ENCODE peak calls at places on chromosomes 2 and 18, in four cellular contexts. N, B, H and V are unnamed samples.
A peak's percentile ranks its signal among the peaks of the same experiment; 100 is the strongest.

GRCh38 chr2:144351687-144352086 is 168.2 kb downstream of the ZEB2 start:
- DNase-seq in N (no peak), B (no peak), H (no peak), V (no peak)

GRCh38 chr2:111135910-111136297 is 15.2 kb downstream of the BCL2L11 start:
- DNase-seq in N (peak; percentile 29), B (no peak), H (peak; percentile 53), V (no peak)

GRCh38 chr2:196927318-196928225 is 1.1 kb upstream of the PGAP1 start:
- DNase-seq in N (peak; percentile 57), B (no peak), H (no peak), V (no peak)

GRCh38 chr18:7568426-7568825 is 1.3 kb downstream of the PTPRM start:
- DNase-seq in N (peak; percentile 33), B (no peak), H (no peak), V (no peak)

GRCh38 chr2:64234785-64235184 is 90.6 kb upstream of the PELI1 start:
- DNase-seq in N (no peak), B (no peak), H (no peak), V (no peak)

GRCh38 chr2:176997074-176997791 is 215.4 kb upstream of the HNRNPA3 start:
- DNase-seq in N (peak; percentile 80), B (peak; percentile 64), H (no peak), V (no peak)

GRCh38 chr18:13163167-13163927 is 55.2 kb upstream of the LDLRAD4 start:
- DNase-seq in N (no peak), B (no peak), H (no peak), V (no peak)

GRCh38 chr18:11137400-11137799 is 12.0 kb downstream of the PIEZO2 start:
- DNase-seq in N (no peak), B (no peak), H (no peak), V (no peak)

GRCh38 chr2:853203-853870 is 97.3 kb upstream of the SNTG2 start:
- DNase-seq in N (no peak), B (no peak), H (no peak), V (no peak)

GRCh38 chr2:196277002-196277401 is 105.6 kb upstream of the STK17B start:
- DNase-seq in N (no peak), B (no peak), H (no peak), V (no peak)

GRCh38 chr18:37535968-37536367 is 29.6 kb downstream of the CELF4 start:
- DNase-seq in N (no peak), B (no peak), H (no peak), V (no peak)

GRCh38 chr2:229701716-229702115 is 12.6 kb downstream of the DNER start:
- DNase-seq in N (no peak), B (no peak), H (no peak), V (no peak)

GRCh38 chr2:221334466-221334865 is 237.6 kb downstream of the EPHA4 start:
- DNase-seq in N (no peak), B (no peak), H (no peak), V (no peak)

GRCh38 chr2:43368483-43369385 is 142.3 kb upstream of the ZFP36L2 start:
- DNase-seq in N (no peak), B (no peak), H (no peak), V (no peak)

GRCh38 chr2:43363086-43363485 is 136.7 kb upstream of the ZFP36L2 start:
- DNase-seq in N (no peak), B (no peak), H (no peak), V (no peak)

GRCh38 chr2:43370146-43370545 is 143.7 kb upstream of the ZFP36L2 start:
- DNase-seq in N (no peak), B (no peak), H (no peak), V (no peak)

GRCh38 chr2:43370705-43371104 is 144.3 kb upstream of the ZFP36L2 start:
- DNase-seq in N (no peak), B (no peak), H (no peak), V (no peak)

DNA sequence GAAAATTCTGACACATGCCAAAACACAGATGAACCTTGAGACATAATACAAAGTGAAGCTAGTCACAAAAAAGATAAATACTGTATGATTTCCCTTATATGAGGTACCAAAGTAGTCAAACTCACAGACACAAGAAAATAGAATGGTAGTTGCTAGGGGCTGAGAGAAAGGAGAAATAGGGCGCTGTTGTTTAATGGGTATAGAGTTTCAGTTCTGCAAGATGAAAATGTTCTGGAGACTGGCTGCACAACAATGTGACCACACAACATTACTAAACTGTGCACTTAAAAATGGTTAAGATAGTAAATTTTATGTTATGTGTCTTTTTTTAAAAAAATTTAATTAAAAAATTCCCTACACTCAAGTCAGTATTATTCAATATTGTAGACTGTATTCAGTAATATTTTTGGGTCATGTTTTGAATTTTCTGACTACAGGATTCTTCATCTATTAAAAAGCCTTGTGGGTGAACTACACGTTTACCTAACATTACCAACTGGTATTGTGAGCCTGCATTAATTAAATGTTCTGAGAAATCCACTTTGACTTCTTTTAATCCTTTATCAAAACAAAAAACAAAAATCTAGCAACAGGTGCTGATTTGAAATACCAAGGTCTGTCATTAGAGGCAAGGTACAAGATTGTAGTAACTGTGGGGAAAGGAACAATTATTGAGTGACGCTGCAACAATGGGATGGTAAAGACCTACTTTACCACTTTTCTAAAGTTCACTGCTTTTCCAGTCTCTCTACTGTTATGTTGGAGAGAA is 140.8 kb upstream of the ZFP36L2 start:
- DNase-seq in N (no peak), B (no peak), H (no peak), V (no peak)
- TF ChIP-seq SUZ12 in N (no peak), B (no peak), H (no peak), V (no peak)

DNA sequence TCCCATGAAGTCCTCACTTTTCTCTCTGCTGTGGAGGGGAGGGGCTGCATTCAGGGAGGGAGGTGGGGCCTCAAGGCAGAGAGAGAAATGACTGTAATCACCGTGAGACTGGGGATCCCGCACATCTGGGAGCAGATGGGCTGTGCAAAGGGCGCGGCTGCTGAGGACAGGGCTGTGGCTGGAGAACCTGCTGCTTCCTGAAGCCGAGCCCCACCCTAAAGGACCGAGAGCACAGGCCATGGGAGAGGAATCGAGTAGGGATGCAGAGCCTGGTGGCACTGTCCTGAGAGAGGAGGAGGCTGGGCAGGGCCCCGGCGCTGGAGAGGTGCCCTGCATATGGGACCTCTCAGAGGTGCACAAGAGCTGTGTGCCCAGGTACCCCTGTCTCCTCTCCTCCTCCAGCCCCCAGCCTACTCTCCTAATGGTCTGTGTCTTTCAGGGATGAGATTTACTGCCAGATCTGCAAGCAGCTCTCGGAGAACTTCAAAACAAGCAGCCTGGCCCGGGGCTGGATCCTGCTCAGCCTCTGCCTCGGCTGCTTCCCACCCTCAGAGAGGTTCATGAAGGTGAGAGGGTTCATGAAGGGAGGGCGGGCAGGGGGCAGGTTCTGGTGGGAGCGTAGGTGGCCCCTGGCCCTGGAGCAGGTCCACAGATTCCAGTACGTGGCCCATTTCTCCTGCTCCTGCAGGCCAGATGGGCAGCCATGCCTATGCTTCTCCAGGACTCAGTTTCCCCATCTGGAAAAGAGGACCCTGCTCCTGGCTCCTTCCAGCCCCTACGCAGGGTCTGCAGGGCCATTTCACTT is 25.9 kb upstream of the GPR17 start:
- DNase-seq in N (no peak), B (no peak), H (peak; percentile 35), V (no peak)
- H3K4me1 ChIP-seq in N (no peaks in the 10 kb centered on the region), B (no peaks in the 10 kb centered on the region), H (no peaks in the 10 kb centered on the region), V (peaks cover 6% of the 10 kb centered on the region)

GRCh38 chr2:26537826-26538475 is 60.0 kb upstream of the OTOF start:
- DNase-seq in N (no peak), B (no peak), H (no peak), V (no peak)
- TF ChIP-seq SUZ12 in N (no peak), B (no peak), H (no peak), V (no peak)

DNA sequence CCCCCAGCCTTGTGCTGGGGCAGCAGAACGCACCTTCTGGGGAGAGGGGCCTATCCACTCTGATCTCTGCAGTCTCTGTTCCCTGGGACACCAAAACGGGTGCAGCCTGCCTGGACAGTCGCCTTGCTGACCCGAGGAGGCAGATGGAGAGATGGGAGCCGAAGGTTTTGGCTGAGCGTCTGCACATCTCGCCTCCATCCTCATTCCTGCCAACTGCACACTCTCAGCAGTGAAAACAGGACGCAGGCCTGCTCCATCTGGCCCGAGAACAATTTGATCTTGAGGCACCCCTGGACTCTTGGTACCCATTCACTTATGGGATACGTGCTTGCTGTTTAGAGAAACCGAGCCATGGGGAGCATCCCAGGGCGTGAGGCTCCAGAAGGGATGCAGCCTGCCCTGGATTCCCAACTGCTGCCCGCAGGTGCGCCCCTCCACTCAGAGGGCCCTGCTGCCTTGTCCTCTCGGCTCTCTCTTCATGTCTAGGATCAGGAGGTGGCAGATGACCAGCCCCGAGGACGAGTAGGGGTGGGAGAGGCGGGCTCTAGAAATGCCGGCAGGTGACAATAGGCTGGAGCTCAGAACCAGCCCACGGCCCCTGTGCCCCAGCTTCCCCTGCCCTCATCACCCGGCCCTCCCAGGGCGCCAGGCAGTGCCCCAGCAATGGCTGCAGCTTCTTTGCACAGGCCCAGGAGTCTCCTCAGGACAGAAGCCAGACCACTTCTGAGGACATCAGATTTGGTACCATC is 9.1 kb upstream of the SEMA4C start:
- DNase-seq in N (no peak), B (no peak), H (no peak), V (no peak)
- H3K4me1 ChIP-seq in N (no peaks in the 10 kb centered on the region), B (peaks cover 19% of the 10 kb centered on the region), H (peaks cover 42% of the 10 kb centered on the region), V (peaks cover 67% of the 10 kb centered on the region)

GRCh38 chr2:121220995-121221394 is 64.0 kb downstream of the TFCP2L1 start:
- DNase-seq in N (no peak), B (no peak), H (no peak), V (no peak)
- TF ChIP-seq SUZ12 in N (no peak), B (no peak), H (no peak), V (no peak)

DNA sequence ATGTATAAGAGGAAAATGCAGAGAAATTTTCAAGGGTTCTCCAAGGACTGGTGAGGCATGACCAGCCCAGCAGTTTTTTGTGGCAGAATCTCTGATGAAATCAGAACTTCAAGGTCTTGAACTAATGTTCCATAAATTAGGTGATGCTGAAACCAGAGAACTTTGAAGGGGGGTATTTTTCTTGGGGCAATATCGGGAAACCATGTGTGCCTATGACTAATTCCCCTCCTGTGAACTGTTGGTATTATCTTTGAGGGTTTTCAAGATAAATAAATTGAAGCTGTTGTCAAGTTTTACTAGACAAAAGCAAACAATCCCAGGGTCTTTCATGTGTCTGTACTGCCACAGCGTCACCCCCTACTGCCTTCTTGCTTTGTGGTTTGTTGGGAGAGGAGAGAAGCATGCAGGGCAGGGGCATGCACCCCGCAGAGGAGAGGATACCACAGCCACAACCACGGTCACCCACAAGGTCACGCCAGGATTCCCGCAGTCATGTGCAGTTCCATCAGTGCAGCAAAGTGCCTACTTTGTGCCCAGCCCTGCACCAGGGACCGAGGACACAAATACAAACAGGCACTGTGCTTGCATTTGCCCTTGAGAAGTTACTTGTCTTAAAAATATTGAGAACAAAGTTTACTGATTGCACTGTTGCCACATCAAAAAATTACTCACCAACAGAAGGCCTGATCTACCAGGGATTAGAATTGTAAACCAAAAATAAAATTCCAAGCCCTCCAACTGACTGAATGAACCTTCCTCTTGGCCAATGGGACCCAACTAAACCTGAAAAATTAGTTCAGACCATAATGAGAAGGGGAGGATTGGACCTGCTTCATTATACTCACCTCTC is 413.3 kb upstream of the TRIB2 start:
- DNase-seq in N (no peak), B (no peak), H (no peak), V (no peak)
- H3K4me1 ChIP-seq in N (no peaks in the 10 kb centered on the region), B (peaks cover 6% of the 10 kb centered on the region), H (peaks cover 4% of the 10 kb centered on the region), V (no peaks in the 10 kb centered on the region)

GRCh38 chr2:122543815-122544214 is 788.4 kb downstream of the TSN start:
- DNase-seq in N (no peak), B (no peak), H (no peak), V (no peak)
- TF ChIP-seq SUZ12 in N (no peak), B (no peak), H (no peak), V (no peak)